ENCODE peak calls at places on chromosomes 11 and 22, in ten cellular contexts. B is GM12891, R is iris pigment epithelial cell, G is AG08395, O is AML-193, U is B cell, N is COR-L47, V is NCI-H146, J is posterior cingulate gyrus, D is EL. P is an unnamed sample.

GRCh38 chr22:36447634-36448033 is 33.8 kb downstream of the TXN2 start:
- DNase-seq in B (no peak), R (no peak), G (no peak), O (peak), U (no peak), N (no peak), V (no peak), J (no peak), D (no peak), P (no peak)

GRCh38 chr22:17769013-17769715 is 5.1 kb downstream of the BID start:
- DNase-seq in B (no peak), R (no peak), G (no peak), O (no peak), U (no peak), N (no peak), V (no peak), J (no peak), D (no peak), P (no peak)

GRCh38 chr22:50305658-50306566 is 1.5 kb downstream of the PLXNB2 start:
- DNase-seq in B (no peak), R (peak), G (peak), O (peak), U (peak), N (peak), V (peak), J (peak), D (peak), P (peak)

GRCh38 chr22:50019316-50019715 is 6.8 kb upstream of the IL17REL start:
- DNase-seq in B (no peak), R (no peak), G (no peak), O (no peak), U (no peak), N (no peak), V (no peak), J (no peak), D (no peak), P (no peak)

GRCh38 chr11:117378966-117379865 is 51.6 kb downstream of the CEP164 start:
- DNase-seq in B (no peak), R (no peak), G (no peak), O (no peak), U (no peak), N (no peak), V (no peak), J (no peak), D (no peak), P (no peak)

GRCh38 chr11:12361650-12362049 is 15.7 kb upstream of the PARVA start:
- DNase-seq in B (no peak), R (no peak), G (no peak), O (no peak), U (no peak), N (peak), V (no peak), J (no peak), D (no peak), P (no peak)

GRCh38 chr11:118092907-118093571 is 6.3 kb upstream of the SMIM35 start:
- DNase-seq in B (no peak), R (no peak), G (no peak), O (no peak), U (no peak), N (no peak), V (no peak), J (no peak), D (no peak), P (no peak)

GRCh38 chr11:47724041-47724729 is 9.0 kb upstream of the AGBL2 start:
- DNase-seq in B (no peak), R (peak), G (no peak), O (peak), U (no peak), N (no peak), V (no peak), J (no peak), D (peak), P (no peak)

GRCh38 chr22:38218661-38219331 is 17.0 kb downstream of the MAFF start:
- DNase-seq in B (no peak), R (peak), G (peak), O (no peak), U (no peak), N (no peak), V (no peak), J (no peak), D (peak), P (no peak)

GRCh38 chr11:113991170-113991569 is 16.3 kb downstream of the HTR3A start:
- DNase-seq in B (no peak), R (peak), G (peak), O (peak), U (no peak), N (no peak), V (no peak), J (no peak), D (peak), P (no peak)

GRCh38 chr22:29751139-29751538 is 15.7 kb downstream of the ZMAT5 start:
- DNase-seq in B (no peak), R (peak), G (no peak), O (peak), U (no peak), N (no peak), V (no peak), J (no peak), D (no peak), P (no peak)

GRCh38 chr11:122159173-122159701 is 43.2 kb upstream of the BLID start:
- DNase-seq in B (no peak), R (peak), G (peak), O (no peak), U (no peak), N (no peak), V (no peak), J (peak), D (peak), P (peak)

GRCh38 chr11:119356349-119357031 is 10.0 kb upstream of the MFRP start:
- DNase-seq in B (peak), R (peak), G (peak), O (peak), U (peak), N (peak), V (no peak), J (peak), D (peak), P (peak)

GRCh38 chr11:131624526-131624925 is 254.1 kb downstream of the NTM start:
- DNase-seq in B (no peak), R (no peak), G (peak), O (no peak), U (no peak), N (no peak), V (no peak), J (no peak), D (no peak), P (no peak)

GRCh38 chr11:65414776-65415498 is 7.7 kb upstream of the NEAT1 start:
- DNase-seq in B (no peak), R (peak), G (no peak), O (no peak), U (no peak), N (no peak), V (no peak), J (no peak), D (no peak), P (no peak)

GRCh38 chr11:131897976-131898375 is 527.6 kb downstream of the NTM start:
- DNase-seq in B (no peak), R (peak), G (no peak), O (no peak), U (no peak), N (no peak), V (no peak), J (no peak), D (peak), P (no peak)

GRCh38 chr11:85628771-85629341 is 463 bp downstream of the TMEM126B start:
- DNase-seq in B (no peak), R (peak), G (peak), O (no peak), U (no peak), N (no peak), V (no peak), J (no peak), D (no peak), P (no peak)

GRCh38 chr11:28739489-28740280 is 631.5 kb downstream of the METTL15 start:
- DNase-seq in B (no peak), R (no peak), G (no peak), O (no peak), U (no peak), N (peak), V (peak), J (no peak), D (no peak), P (no peak)

GRCh38 chr11:62707277-62707771 is at the start of the genes BSCL2 and GNG3:
- DNase-seq in B (no peak), R (no peak), G (no peak), O (no peak), U (peak), N (no peak), V (no peak), J (peak), D (no peak), P (peak)

GRCh38 chr11:79437274-79437980 is 3.4 kb downstream of the TENM4 start:
- DNase-seq in B (no peak), R (peak), G (peak), O (no peak), U (peak), N (peak), V (no peak), J (peak), D (peak), P (peak)

GRCh38 chr11:134074766-134075165 is 5.9 kb downstream of the JAM3 start:
- DNase-seq in B (no peak), R (no peak), G (no peak), O (no peak), U (no peak), N (no peak), V (no peak), J (no peak), D (no peak), P (no peak)

GRCh38 chr22:48366591-48366990 is 1461.1 kb downstream of the BRD1 start:
- DNase-seq in B (no peak), R (no peak), G (no peak), O (no peak), U (no peak), N (no peak), V (no peak), J (no peak), D (no peak), P (no peak)